ENCODE peak calls at places on chromosome 21, in four cellular contexts. X is neural progenitor cell, E is astrocyte, Q is GM23338. P is an unnamed sample.

GRCh38 chr21:35896060-35896459 is 164.3 kb downstream of the SETD4 start:
- DNase-seq in E (no peak), X (no peak), Q (no peak), P (no peak)

GRCh38 chr21:42317826-42318746 is 2.9 kb upstream of the TFF3 start:
- DNase-seq in X (no peak), E (no peak), Q (no peak), P (no peak)

GRCh38 chr21:42032266-42032665 is 22.1 kb upstream of the ZBTB21 start:
- DNase-seq in X (no peak), Q (no peak), E (no peak), P (no peak)

GRCh38 chr21:37087188-37087587 is 14.1 kb downstream of the TTC3 start:
- DNase-seq in Q (peak), X (peak), E (peak), P (peak)

GRCh38 chr21:26389971-26390641 is 183.0 kb downstream of the CYYR1 start:
- DNase-seq in X (no peak), E (peak), Q (no peak), P (no peak)

GRCh38 chr21:36005018-36005417 is 55.3 kb downstream of the SETD4 start:
- DNase-seq in Q (peak), X (no peak), E (no peak), P (no peak)

GRCh38 chr21:29172282-29172681 is 41.8 kb downstream of the MAP3K7CL start:
- DNase-seq in X (no peak), E (no peak), Q (no peak), P (no peak)

GRCh38 chr21:42390193-42390592 is 5.7 kb downstream of the TMPRSS3 start:
- DNase-seq in Q (no peak), X (no peak), E (no peak), P (no peak)

GRCh38 chr21:37742115-37742514 is 174.1 kb downstream of the KCNJ6 start:
- DNase-seq in E (no peak), X (no peak), Q (no peak), P (no peak)

GRCh38 chr21:43311303-43311817 is 115.6 kb downstream of the SIK1 start:
- DNase-seq in E (no peak), Q (no peak), X (no peak), P (peak)

DNA sequence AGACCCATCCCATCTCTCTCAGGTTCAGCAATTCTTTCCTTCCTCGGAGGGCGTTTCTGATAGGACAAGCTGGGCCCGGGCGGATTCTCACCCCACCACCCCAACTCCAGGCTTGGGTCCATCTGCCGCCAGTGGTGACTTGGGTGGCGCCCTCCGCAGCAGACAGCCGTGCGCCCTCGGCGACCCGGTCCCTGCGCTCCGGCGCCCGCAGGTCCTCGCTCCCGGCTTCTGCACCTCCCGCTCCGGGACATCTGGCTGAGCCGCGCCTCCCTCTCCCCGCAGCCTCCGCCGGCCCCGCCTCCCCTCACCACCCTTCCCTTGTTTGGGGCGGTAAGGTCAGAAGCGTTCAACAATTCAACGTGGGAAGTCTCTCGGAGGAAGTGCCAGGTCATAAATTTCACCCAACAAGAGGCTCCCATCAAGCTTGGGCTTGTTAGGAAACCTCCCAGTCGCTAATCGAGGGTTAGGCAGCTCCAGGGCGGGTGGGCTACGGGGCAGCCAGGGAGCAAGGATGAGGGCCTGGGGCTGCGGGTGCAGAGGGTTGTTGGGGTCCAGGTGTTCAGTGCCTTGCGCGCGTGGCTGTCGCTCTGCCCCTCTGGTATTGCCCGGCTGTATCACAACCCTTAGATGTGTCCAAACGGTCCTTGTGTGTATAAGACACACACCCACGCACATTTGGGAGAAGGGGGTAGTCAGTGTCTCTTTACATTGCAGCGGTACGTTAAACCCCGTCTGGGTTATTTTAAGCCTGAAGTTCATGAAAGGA is 39.8 kb downstream of the OLIG1 start:
- DNase-seq in Q (peak), X (peak), E (no peak), P (peak)
- TF ChIP-seq EZH2 in Q (no peak), X (peak), E (no peak), P (no peak)

GRCh38 chr21:33070921-33071877 is 1.3 kb downstream of the OLIG1 start:
- DNase-seq in X (peak), E (no peak), Q (peak), P (no peak)

GRCh38 chr21:33069994-33070811 is at the start of gene OLIG1:
- DNase-seq in E (peak), X (peak), Q (peak), P (peak)

GRCh38 chr21:33069645-33069993 is 322 bp upstream of the OLIG1 start:
- DNase-seq in Q (no peak), X (no peak), E (no peak), P (no peak)

GRCh38 chr21:33069243-33069642 is 698 bp upstream of the OLIG1 start:
- DNase-seq in E (no peak), Q (no peak), X (no peak), P (no peak)

DNA sequence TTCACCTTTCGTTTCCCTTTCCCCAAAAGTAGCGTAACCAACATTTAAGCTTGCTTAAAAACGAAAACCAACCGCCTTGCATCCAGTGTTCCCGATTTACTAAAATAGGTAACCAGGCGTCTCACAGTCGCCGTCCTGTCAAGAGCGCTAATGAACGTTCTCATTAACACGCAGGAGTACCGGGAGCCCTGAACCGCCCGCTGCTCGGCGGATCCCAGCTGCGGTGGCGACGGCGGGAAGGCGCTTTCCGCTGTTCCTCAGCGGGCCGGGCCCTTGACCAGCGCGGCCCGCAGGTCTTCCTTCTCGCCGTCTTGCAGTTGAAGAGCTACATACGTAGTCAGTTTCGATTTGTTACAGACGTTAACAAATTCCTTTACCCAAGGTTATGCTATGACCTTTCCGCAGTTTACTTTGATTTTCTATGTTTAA is 2.0 kb downstream of the OLIG1 start:
- DNase-seq in E (peak), X (peak), Q (peak), P (no peak)
- H3K4me2 ChIP-seq in E (peak), X (peak), Q (peak), P (peak)

DNA sequence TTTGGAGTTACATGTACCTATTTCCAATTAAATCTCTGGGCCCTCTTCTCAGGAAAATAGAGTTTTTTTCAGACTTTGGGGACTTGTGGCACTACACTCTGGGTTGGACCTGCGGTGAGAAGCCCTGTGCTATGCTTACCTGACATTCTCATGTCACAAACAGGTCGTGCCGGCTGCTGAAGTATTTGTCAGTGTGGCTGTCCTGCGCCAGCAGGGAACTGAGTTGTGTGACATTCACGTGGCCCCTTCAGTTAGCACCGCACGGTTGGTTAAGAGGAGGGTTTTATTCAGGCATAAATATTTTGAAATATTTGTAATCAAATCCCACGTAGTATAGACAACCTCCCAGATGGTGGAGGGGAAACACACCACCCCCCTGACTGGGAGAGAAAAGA is 6.3 kb upstream of the COL6A2 start:
- DNase-seq in Q (no peak), E (no peak), X (no peak), P (no peak)
- H3K27ac ChIP-seq in Q (no peak), E (peak), X (no peak), P (peak)

GRCh38 chr21:44712203-44713028 is 1.0 kb upstream of the TSPEAR start:
- DNase-seq in X (no peak), E (no peak), Q (peak), P (no peak)
- TF ChIP-seq EZH2 in X (no peak), E (peak), Q (no peak), P (no peak)

GRCh38 chr21:39155578-39155977 is 27.7 kb downstream of the PSMG1 start:
- DNase-seq in Q (no peak), X (no peak), E (no peak), P (no peak)
- H3K4me2 ChIP-seq in Q (no peak), X (no peak), E (peak), P (no peak)

GRCh38 chr21:46554431-46555224 is 50.3 kb downstream of the S100B start:
- DNase-seq in Q (no peak), X (no peak), E (no peak), P (no peak)
- H3K27ac ChIP-seq in Q (no peak), X (no peak), E (no peak), P (no peak)